ENCODE peak calls at places on chromosomes 1 and 21, in nine cellular contexts. D is left lung, M is MM.1S, H is pancreas, B is astrocyte, O is tibial artery, X is GM23338, Y is uterus, E is upper lobe of left lung. R is an unnamed sample.

GRCh38 chr1:97412737-97413136 is 508.1 kb downstream of the DPYD start:
- DNase-seq in D (no peak), M (no peak), H (no peak), B (no peak), O (no peak), X (no peak), Y (no peak), E (no peak), R (no peak)

GRCh38 chr21:32597205-32597604 is 11.9 kb upstream of the TCP10L start:
- DNase-seq in D (no peak), M (no peak), H (no peak), B (peak; percentile 94), O (no peak), X (no peak), Y (no peak), E (no peak), R (no peak)

GRCh38 chr1:213761845-213762407 is 225.8 kb upstream of the PROX1 start:
- DNase-seq in D (no peak), M (no peak), H (no peak), B (no peak), O (no peak), X (peak; percentile 25), Y (no peak), E (no peak), R (peak; percentile 45)

GRCh38 chr1:45617618-45618017 is 6.2 kb downstream of the CCDC17 start:
- DNase-seq in D (no peak), M (no peak), H (no peak), B (peak; percentile 36), O (no peak), X (no peak), Y (no peak), E (no peak), R (no peak)

GRCh38 chr1:176338897-176339296 is 124.1 kb upstream of the PAPPA2 start:
- DNase-seq in D (no peak), M (no peak), H (no peak), B (no peak), O (no peak), X (no peak), Y (peak; percentile 17), E (no peak), R (no peak)

GRCh38 chr21:36542312-36543101 is 62.6 kb upstream of the CLDN14 start:
- DNase-seq in D (no peak), M (peak; percentile 98), H (no peak), B (no peak), O (peak; percentile 41), X (peak; percentile 85), Y (no peak), E (no peak), R (no peak)

GRCh38 chr1:182766881-182767645 is 22.5 kb upstream of the NPL start:
- DNase-seq in D (no peak), M (no peak), H (no peak), B (no peak), O (no peak), X (no peak), Y (no peak), E (no peak), R (no peak)

GRCh38 chr1:241837901-241838300 is 10.1 kb upstream of the EXO1 start:
- DNase-seq in D (no peak), M (no peak), H (no peak), B (peak; percentile 95), O (no peak), X (no peak), Y (no peak), E (no peak), R (no peak)

GRCh38 chr1:170533331-170533730 is 1.4 kb downstream of the GORAB start:
- DNase-seq in D (no peak), M (no peak), H (no peak), B (peak; percentile 64), O (no peak), X (no peak), Y (no peak), E (peak; percentile 25), R (no peak)

GRCh38 chr21:15059397-15059796 is 5.4 kb downstream of the NRIP1 start:
- DNase-seq in D (no peak), M (no peak), H (no peak), B (no peak), O (no peak), X (no peak), Y (no peak), E (no peak), R (no peak)
- H3K4me1 ChIP-seq in D (peaks cover 26% of the 10 kb centered on the region), M (no peaks in the 10 kb centered on the region), H (peaks cover 64% of the 10 kb centered on the region), B (peaks cover 40% of the 10 kb centered on the region), O (no peaks in the 10 kb centered on the region), X (peaks cover 53% of the 10 kb centered on the region), Y (peaks cover 12% of the 10 kb centered on the region), E (peaks cover 52% of the 10 kb centered on the region), R (peaks cover 59% of the 10 kb centered on the region)

DNA sequence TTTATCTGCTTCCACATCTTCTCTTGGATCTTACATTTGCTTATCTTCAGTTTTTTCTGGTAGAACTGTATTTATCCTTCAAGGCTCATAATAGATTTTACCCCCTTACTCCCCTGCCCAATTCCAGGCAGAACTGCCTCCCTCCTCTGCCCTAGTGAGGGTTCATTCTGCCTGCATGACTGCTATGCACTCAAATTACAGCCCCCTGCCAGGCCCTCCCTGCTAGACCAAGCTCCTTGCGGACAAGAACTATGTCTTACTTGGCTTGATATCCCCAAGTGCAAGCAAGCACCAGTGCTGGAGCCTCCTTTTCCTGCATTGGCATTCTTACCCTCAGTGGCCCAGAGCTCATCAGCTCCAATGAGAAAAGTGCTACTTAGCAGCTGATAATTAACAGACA is 18.1 kb downstream of the MAPKAPK2 start:
- DNase-seq in D (no peak), M (no peak), H (no peak), B (no peak), O (no peak), X (peak; percentile 63), Y (no peak), E (no peak), R (no peak)
- H3K27ac ChIP-seq in D (no peak overlapping the region), M (no peak overlapping the region), H (no peak overlapping the region), B (no peak overlapping the region), O (no peak overlapping the region), X (peak overlapping the region; percentile 5), Y (no peak overlapping the region), E (no peak overlapping the region), R (peak overlapping the region; percentile 57)

GRCh38 chr21:45163413-45164123 is 89.2 kb downstream of the ADARB1 start:
- DNase-seq in D (no peak), M (no peak), H (no peak), B (no peak), O (no peak), X (no peak), Y (no peak), E (no peak), R (no peak)

GRCh38 chr21:45162809-45163208 is 88.4 kb downstream of the ADARB1 start:
- DNase-seq in D (no peak), M (no peak), H (no peak), B (no peak), O (no peak), X (no peak), Y (no peak), E (no peak), R (no peak)

GRCh38 chr21:45164124-45164511 is 89.7 kb downstream of the ADARB1 start:
- DNase-seq in D (no peak), M (no peak), H (no peak), B (no peak), O (no peak), X (no peak), Y (peak; percentile 35), E (no peak), R (no peak)

GRCh38 chr21:45166931-45167330 is 92.6 kb downstream of the ADARB1 start:
- DNase-seq in D (no peak), M (no peak), H (no peak), B (no peak), O (no peak), X (no peak), Y (no peak), E (no peak), R (no peak)

GRCh38 chr21:45164838-45165237 is 90.5 kb downstream of the ADARB1 start:
- DNase-seq in D (no peak), M (no peak), H (no peak), B (no peak), O (no peak), X (no peak), Y (no peak), E (no peak), R (no peak)
- H3K4me1 ChIP-seq in D (no peaks in the 10 kb centered on the region), M (no peaks in the 10 kb centered on the region), H (no peaks in the 10 kb centered on the region), B (no peaks in the 10 kb centered on the region), O (no peaks in the 10 kb centered on the region), X (no peaks in the 10 kb centered on the region), Y (no peaks in the 10 kb centered on the region), E (peaks cover 4% of the 10 kb centered on the region), R (peaks cover 12% of the 10 kb centered on the region)

DNA sequence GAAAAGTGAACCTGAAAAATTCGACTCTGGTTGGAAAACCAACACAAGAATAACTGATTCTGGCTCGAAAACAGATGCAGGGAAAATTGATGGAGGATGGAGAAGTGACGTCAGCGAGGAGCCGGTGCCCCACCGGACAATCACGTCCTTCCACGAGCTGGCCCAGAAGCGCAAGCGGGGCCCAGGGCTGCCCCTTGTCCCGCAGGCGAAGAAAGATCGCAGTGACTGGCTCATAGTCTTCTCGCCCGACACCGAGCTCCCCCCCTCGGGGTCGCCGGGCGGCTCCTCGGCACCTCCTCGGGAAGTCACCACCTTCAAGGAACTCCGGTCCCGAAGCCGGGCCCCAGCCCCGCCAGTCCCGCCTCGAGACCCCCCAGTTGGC is 1.9 kb downstream of the RUSC1 start:
- DNase-seq in D (no peak), M (no peak), H (no peak), B (no peak), O (no peak), X (peak; percentile 32), Y (peak; percentile 56), E (peak; percentile 37), R (no peak)
- H3K27ac ChIP-seq in D (peak overlapping the region; percentile 97), M (no peak overlapping the region), H (peak overlapping the region; percentile 81), B (peak overlapping the region; percentile 74), O (peak overlapping the region; percentile 99), X (no peak overlapping the region), Y (peak overlapping the region; percentile 97), E (peak overlapping the region; percentile 84), R (peak overlapping the region; percentile 96)

R was measured in CD4-positive, alpha-beta memory T cell.